ENCODE peak calls at places on chromosome 2, in six cellular contexts. S is upper lobe of left lung; L is nephron progenitor cell; M is HTR-8/SVneo; Q is stimulated activated CD4-positive, alpha-beta T cell treated with anti-CD3 and anti-CD28 coated beads, Interleukin-4, amount 100 ng/mL, for 24 hours; B is GM12864. K is an unnamed sample.

GRCh38 chr2:24016376-24016761 is 6.5 kb downstream of the MFSD2B start:
- DNase-seq in S (no peak), L (no peak), M (no peak), Q (no peak), B (no peak), K (no peak)

GRCh38 chr2:112031473-112031872 is 23.6 kb upstream of the TMEM87B start:
- DNase-seq in S (peak; percentile 51), L (no peak), M (no peak), Q (no peak), B (no peak), K (no peak)

GRCh38 chr2:119721043-119721442 is 38.7 kb upstream of the PTPN4 start:
- DNase-seq in S (no peak), L (no peak), M (no peak), Q (no peak), B (no peak), K (no peak)

GRCh38 chr2:62300925-62301324 is 105.0 kb downstream of the B3GNT2 start:
- DNase-seq in S (no peak), L (no peak), M (no peak), Q (no peak), B (no peak), K (no peak)

GRCh38 chr2:12027136-12027535 is 280.7 kb downstream of the LPIN1 start:
- DNase-seq in S (no peak), L (no peak), M (no peak), Q (no peak), B (no peak), K (no peak)

GRCh38 chr2:216299588-216299987 is 72.7 kb downstream of the MARCHF4 start:
- DNase-seq in S (no peak), L (no peak), M (no peak), Q (no peak), B (no peak), K (no peak)

GRCh38 chr2:11758639-11759038 is 12.2 kb downstream of the LPIN1 start:
- DNase-seq in S (no peak), L (no peak), M (no peak), Q (no peak), B (no peak), K (no peak)

GRCh38 chr2:224038049-224038829 is 847 bp downstream of the SERPINE2 start:
- DNase-seq in S (no peak), L (peak; percentile 66), M (peak; percentile 58), Q (peak; percentile 44), B (no peak), K (peak; percentile 43)

K was measured in activated naive CD4-positive, alpha-beta T cell treated with Interleukin-2 at 50 U/mL for 16 hours.